ENCODE peak calls at places on chromosomes 4 and X, in nine cellular contexts. B is thyroid gland; E is foreskin fibroblast; I is mammary epithelial cell; Y is fibroblast of lung; D is adrenal gland; Z is CD8-positive, alpha-beta T cell; W is A549; S is heart right ventricle. R is an unnamed sample.

GRCh38 chr4:37562592-37562991 is 123.6 kb downstream of the RELL1 start:
- DNase-seq in B (no peak), E (no peak), I (peak), Y (peak), D (no peak), Z (no peak), W (peak), S (no peak), R (no peak)

GRCh38 chr4:8516996-8517550 is 63.1 kb upstream of the GPR78 start:
- DNase-seq in B (no peak), E (no peak), I (no peak), Y (no peak), D (no peak), Z (no peak), W (no peak), S (no peak), R (no peak)

GRCh38 chrX:47578692-47579091 is 3.5 kb upstream of the TIMP1 start:
- DNase-seq in B (no peak), E (no peak), I (no peak), Y (no peak), D (no peak), Z (no peak), W (no peak), S (no peak), R (no peak)

GRCh38 chr4:6909113-6909969 is at the start of gene TBC1D14:
- DNase-seq in B (peak), E (peak), I (peak), Y (peak), D (peak), Z (peak), W (peak), S (peak), R (peak)

GRCh38 chrX:132059973-132060540 is 37.0 kb downstream of the STK26 start:
- DNase-seq in B (no peak), E (no peak), I (no peak), Y (peak), D (no peak), Z (no peak), W (no peak), S (no peak), R (no peak)

GRCh38 chr4:169270810-169271691 is at the start of gene SH3RF1:
- DNase-seq in B (peak), E (peak), I (peak), Y (peak), D (peak), Z (no peak), W (peak), S (peak), R (peak)

GRCh38 chr4:148286043-148286442 is 156.2 kb downstream of the NR3C2 start:
- DNase-seq in B (no peak), E (no peak), I (no peak), Y (no peak), D (no peak), Z (no peak), W (no peak), S (no peak), R (no peak)

GRCh38 chrX:69307736-69308135 is 142.5 kb upstream of the PJA1 start:
- DNase-seq in B (no peak), E (no peak), I (no peak), Y (no peak), D (no peak), Z (no peak), W (no peak), S (no peak), R (no peak)

GRCh38 chr4:149101649-149102048 is 659.4 kb upstream of the NR3C2 start:
- DNase-seq in B (no peak), E (no peak), I (no peak), Y (no peak), D (no peak), Z (no peak), W (no peak), S (no peak), R (no peak)

GRCh38 chr4:181225616-181226261 is 1017.5 kb upstream of the TENM3 start:
- DNase-seq in B (no peak), E (no peak), I (no peak), Y (no peak), D (no peak), Z (no peak), W (no peak), S (no peak), R (no peak)

GRCh38 chrX:68440438-68440837 is 7.1 kb upstream of the OPHN1 start:
- DNase-seq in B (no peak), E (no peak), I (no peak), Y (no peak), D (no peak), Z (no peak), W (no peak), S (no peak), R (no peak)

GRCh38 chr4:133524369-133524768 is 375.3 kb downstream of the PCDH10 start:
- DNase-seq in B (no peak), E (no peak), I (no peak), Y (peak), D (no peak), Z (no peak), W (no peak), S (no peak), R (no peak)

GRCh38 chr4:14652522-14652921 is 349.8 kb upstream of the CPEB2 start:
- DNase-seq in B (no peak), E (no peak), I (no peak), Y (no peak), D (no peak), Z (no peak), W (peak), S (no peak), R (no peak)

GRCh38 chr4:16775411-16776154 is 122.9 kb downstream of the LDB2 start:
- DNase-seq in B (no peak), E (no peak), I (no peak), Y (no peak), D (no peak), Z (no peak), W (no peak), S (no peak), R (no peak)

GRCh38 chr4:77082886-77083608 is 7.3 kb upstream of the CCNI start:
- DNase-seq in B (peak), E (no peak), I (no peak), Y (no peak), D (no peak), Z (no peak), W (no peak), S (no peak), R (no peak)

GRCh38 chr4:180330521-180330920 is 1912.7 kb upstream of the TENM3 start:
- DNase-seq in B (no peak), E (no peak), I (no peak), Y (peak), D (no peak), Z (no peak), W (no peak), S (no peak), R (no peak)

GRCh38 chrX:7062912-7063311 is 84.6 kb upstream of the STS start:
- DNase-seq in B (no peak), E (no peak), I (no peak), Y (no peak), D (no peak), Z (no peak), W (no peak), S (no peak), R (no peak)

GRCh38 chrX:150324035-150324728 is 38.9 kb upstream of the MAMLD1 start:
- DNase-seq in B (no peak), E (peak), I (peak), Y (peak), D (no peak), Z (no peak), W (peak), S (no peak), R (no peak)

GRCh38 chr4:88630756-88631155 is 38.5 kb downstream of the HERC3 start:
- DNase-seq in B (no peak), E (peak), I (peak), Y (peak), D (no peak), Z (no peak), W (no peak), S (no peak), R (no peak)

GRCh38 chr4:138327334-138327733 is 85.2 kb upstream of the SLC7A11 start:
- DNase-seq in B (no peak), E (no peak), I (no peak), Y (no peak), D (no peak), Z (no peak), W (no peak), S (no peak), R (no peak)

GRCh38 chr4:79856196-79856595 is 216.8 kb downstream of the ANTXR2 start:
- DNase-seq in B (no peak), E (no peak), I (no peak), Y (no peak), D (no peak), Z (no peak), W (no peak), S (no peak), R (no peak)

GRCh38 chrX:136130931-136131843 is 16.1 kb upstream of the FHL1 start:
- DNase-seq in B (no peak), E (peak), I (peak), Y (peak), D (no peak), Z (no peak), W (peak), S (no peak), R (no peak)

GRCh38 chrX:68732906-68733493 is 85.5 kb downstream of the STARD8 start:
- DNase-seq in B (peak), E (peak), I (peak), Y (peak), D (peak), Z (peak), W (peak), S (peak), R (peak)

GRCh38 chr4:185213829-185214228 is 4.4 kb downstream of the SNX25 start:
- DNase-seq in B (no peak), E (no peak), I (no peak), Y (no peak), D (no peak), Z (no peak), W (no peak), S (no peak), R (peak)

DNA sequence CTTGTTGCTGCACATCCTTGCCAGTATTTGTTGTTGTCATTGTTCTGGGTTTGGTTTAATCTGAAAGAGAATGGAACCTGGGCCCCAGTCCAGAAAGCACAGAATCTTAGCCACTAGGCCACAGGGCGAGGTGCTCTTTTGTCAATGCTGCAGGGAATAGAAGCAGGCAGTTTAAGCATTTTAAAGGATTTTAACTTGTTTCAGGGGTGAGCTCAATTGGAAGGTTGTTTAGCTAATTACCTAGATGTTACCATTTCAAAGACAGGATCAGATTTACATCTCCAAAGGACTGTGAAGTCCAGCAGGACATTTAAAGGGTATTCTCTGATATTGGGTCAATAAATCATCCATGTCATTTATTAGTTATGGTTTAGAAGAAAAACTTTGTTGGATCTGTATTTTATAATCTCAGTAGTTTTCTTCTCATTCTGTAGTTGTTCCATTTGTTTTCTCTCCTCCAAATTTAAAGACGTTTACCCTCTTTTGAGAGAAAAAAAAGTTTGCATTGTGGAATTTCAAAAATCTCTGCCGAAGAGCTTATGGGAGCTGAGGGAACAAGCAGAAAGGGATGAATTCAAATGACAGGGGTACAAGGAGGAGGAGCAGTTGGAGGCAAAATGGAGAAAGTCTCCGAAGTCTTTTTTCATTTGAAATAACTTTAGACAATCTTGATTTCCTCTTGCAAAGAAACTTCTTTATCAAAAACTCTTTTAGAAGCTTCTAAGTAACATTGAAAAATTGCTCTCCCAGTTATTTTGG is 57.5 kb upstream of the FAM47C start:
- DNase-seq in B (no peak), E (no peak), I (no peak), Y (no peak), D (no peak), Z (no peak), W (no peak), S (no peak), R (no peak)
- H3K4me3 ChIP-seq in B (no peak), E (no peak), I (no peak), Y (no peak), D (no peak), Z (no peak), W (no peak), S (no peak), R (no peak)

GRCh38 chr4:4694296-4694772 is 152.5 kb upstream of the STX18 start:
- DNase-seq in B (peak), E (no peak), I (no peak), Y (peak), D (peak), Z (no peak), W (no peak), S (peak), R (no peak)
- TF ChIP-seq CTCF in B (peak), E (peak), I (peak), Y (peak), D (peak), Z (no peak), W (no peak), S (no peak), R (peak)

DNA sequence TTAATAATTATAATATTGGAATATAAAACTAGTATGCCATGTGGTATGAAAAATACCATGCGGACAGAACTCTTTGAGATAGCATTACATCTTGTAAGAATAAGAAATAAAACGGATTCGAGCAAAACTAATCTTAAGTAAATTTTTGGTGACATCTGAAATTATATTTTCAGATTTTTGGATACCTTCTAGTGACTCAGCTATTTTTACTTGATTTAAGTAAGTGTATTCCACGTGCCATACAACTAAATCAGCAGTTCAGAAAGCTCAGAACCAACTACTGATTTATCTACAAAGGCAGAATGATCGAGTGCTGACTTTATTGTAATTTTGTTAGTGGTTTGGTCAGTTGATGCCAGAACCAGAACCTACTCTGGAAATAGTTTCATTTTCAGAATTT is 3.8 kb downstream of the ING2 start:
- DNase-seq in B (no peak), E (no peak), I (no peak), Y (no peak), D (no peak), Z (no peak), W (no peak), S (no peak), R (no peak)
- H3K4me3 ChIP-seq in B (no peak), E (no peak), I (no peak), Y (no peak), D (no peak), Z (no peak), W (peak), S (no peak), R (no peak)

GRCh38 chr4:3145251-3145908 is 70.9 kb downstream of the HTT start:
- DNase-seq in B (no peak), E (peak), I (no peak), Y (peak), D (no peak), Z (no peak), W (no peak), S (no peak), R (no peak)
- TF ChIP-seq CTCF in B (no peak), E (peak), I (peak), Y (peak), D (peak), Z (no peak), W (peak), S (peak), R (no peak)

GRCh38 chrX:45769919-45770582 is 569.4 kb upstream of the DIPK2B start:
- DNase-seq in B (peak), E (peak), I (peak), Y (peak), D (peak), Z (peak), W (peak), S (peak), R (peak)

GRCh38 chrX:45768666-45769065 is 568.0 kb upstream of the DIPK2B start:
- DNase-seq in B (no peak), E (no peak), I (no peak), Y (no peak), D (no peak), Z (no peak), W (no peak), S (no peak), R (no peak)

GRCh38 chrX:45771560-45772340 is 571.1 kb upstream of the DIPK2B start:
- DNase-seq in B (no peak), E (peak), I (peak), Y (peak), D (no peak), Z (peak), W (peak), S (peak), R (no peak)

GRCh38 chrX:45774961-45775360 is 574.3 kb upstream of the DIPK2B start:
- DNase-seq in B (no peak), E (peak), I (peak), Y (peak), D (no peak), Z (no peak), W (no peak), S (peak), R (no peak)

GRCh38 chrX:45771114-45771513 is 570.4 kb upstream of the DIPK2B start:
- DNase-seq in B (no peak), E (peak), I (peak), Y (peak), D (no peak), Z (no peak), W (peak), S (peak), R (no peak)
- H3K4me3 ChIP-seq in B (no peak), E (peak), I (peak), Y (peak), D (no peak), Z (peak), W (peak), S (no peak), R (peak)

GRCh38 chrX:108020631-108021030 is 24.2 kb upstream of the VSIG1 start:
- DNase-seq in B (no peak), E (no peak), I (peak), Y (no peak), D (no peak), Z (peak), W (peak), S (no peak), R (no peak)
- TF ChIP-seq CTCF in B (peak), E (peak), I (peak), Y (peak), D (peak), Z (no peak), W (peak), S (peak), R (peak)

R was measured in GM06990.